ENCODE peak calls at places on chromosomes 13 and 19, in ten cellular contexts. X, B, F, W, P, N, I, R, Y and Q are unnamed samples.

GRCh38 chr13:105177265-105177900 is 1358.1 kb downstream of the EFNB2 start:
- DNase-seq in X (no peak), B (no peak), F (no peak), W (no peak), P (no peak), N (no peak), I (no peak), R (no peak), Y (no peak), Q (no peak)

GRCh38 chr19:34555447-34555846 is 73.9 kb downstream of the WTIP start:
- DNase-seq in X (no peak), B (no peak), F (no peak), W (no peak), P (no peak), N (no peak), I (no peak), R (no peak), Y (no peak), Q (no peak)

GRCh38 chr19:32489971-32490370 is 84.4 kb downstream of the DPY19L3 start:
- DNase-seq in X (no peak), B (no peak), F (no peak), W (no peak), P (no peak), N (no peak), I (no peak), R (no peak), Y (no peak), Q (no peak)

GRCh38 chr13:91456837-91457236 is 58.4 kb downstream of the GPC5 start:
- DNase-seq in X (no peak), B (no peak), F (no peak), W (no peak), P (no peak), N (no peak), I (no peak), R (no peak), Y (no peak), Q (no peak)

GRCh38 chr13:55652657-55653056 is 1488.1 kb upstream of the PRR20A start:
- DNase-seq in X (no peak), B (no peak), F (no peak), W (no peak), P (no peak), N (no peak), I (no peak), R (no peak), Y (no peak), Q (no peak)

GRCh38 chr13:46523972-46524737 is 28.8 kb upstream of the LRCH1 start:
- DNase-seq in X (no peak), B (no peak), F (no peak), W (no peak), P (no peak), N (no peak), I (no peak), R (no peak), Y (no peak), Q (no peak)

GRCh38 chr13:78299832-78300623 is 303.3 kb downstream of the POU4F1 start:
- DNase-seq in X (no peak), B (no peak), F (no peak), W (no peak), P (no peak), N (no peak), I (no peak), R (no peak), Y (no peak), Q (no peak)

GRCh38 chr19:6088677-6089063 is 21.6 kb downstream of the RFX2 start:
- DNase-seq in X (no peak), B (no peak), F (no peak), W (no peak), P (no peak), N (no peak), I (no peak), R (no peak), Y (no peak), Q (no peak)

GRCh38 chr19:12778020-12778904 is 2.9 kb upstream of the HOOK2 start:
- DNase-seq in X (peak), B (no peak), F (peak), W (peak), P (peak), N (no peak), I (peak), R (peak), Y (no peak), Q (peak)

GRCh38 chr13:62092536-62092935 is 676.9 kb upstream of the PCDH20 start:
- DNase-seq in X (no peak), B (no peak), F (no peak), W (no peak), P (no peak), N (no peak), I (no peak), R (no peak), Y (no peak), Q (no peak)

GRCh38 chr19:3387645-3388589 is 21.5 kb downstream of the NFIC start:
- DNase-seq in X (peak), B (no peak), F (no peak), W (peak), P (peak), N (no peak), I (peak), R (peak), Y (no peak), Q (peak)

GRCh38 chr19:42301646-42302204 is at the start of gene PRR19:
- DNase-seq in X (no peak), B (no peak), F (no peak), W (peak), P (no peak), N (no peak), I (peak), R (no peak), Y (no peak), Q (no peak)

GRCh38 chr19:18433039-18433691 is 4.8 kb downstream of the ISYNA1 start:
- DNase-seq in X (no peak), B (no peak), F (no peak), W (no peak), P (no peak), N (no peak), I (no peak), R (peak), Y (no peak), Q (no peak)

GRCh38 chr19:46357846-46358583 is 11.1 kb downstream of the PPP5C start:
- DNase-seq in X (no peak), B (no peak), F (no peak), W (no peak), P (no peak), N (no peak), I (no peak), R (no peak), Y (no peak), Q (peak)

GRCh38 chr13:99265162-99265822 is 7.1 kb upstream of the GPR18 start:
- DNase-seq in X (no peak), B (no peak), F (peak), W (no peak), P (no peak), N (no peak), I (no peak), R (no peak), Y (no peak), Q (no peak)

GRCh38 chr13:70385852-70386251 is 277.6 kb upstream of the KLHL1 start:
- DNase-seq in X (no peak), B (no peak), F (no peak), W (no peak), P (no peak), N (no peak), I (no peak), R (no peak), Y (no peak), Q (no peak)

GRCh38 chr13:73059460-73060250 is 850 bp downstream of the KLF5 start:
- DNase-seq in X (no peak), B (peak), F (peak), W (peak), P (no peak), N (no peak), I (peak), R (peak), Y (no peak), Q (no peak)